ENCODE peak calls at places on chromosomes 5 and 9, in four cellular contexts. G, A, J and K are unnamed samples.
A peak's percentile ranks its signal among the peaks of the same experiment; 100 is the strongest.

GRCh38 chr9:13163946-13164345 is 115.5 kb downstream of the MPDZ start:
- DNase-seq in G (no peak), A (no peak), J (no peak), K (no peak)

GRCh38 chr5:28500511-28500910 is 1462.1 kb upstream of the CDH9 start:
- DNase-seq in G (no peak), A (no peak), J (no peak), K (no peak)

GRCh38 chr9:85742630-85742928 is 825 bp upstream of the AGTPBP1 start:
- DNase-seq in G (no peak), A (no peak), J (no peak), K (no peak)

GRCh38 chr9:97985058-97985861 is 2.1 kb downstream of the ANP32B start:
- DNase-seq in G (no peak), A (peak; percentile 9), J (peak; percentile 18), K (no peak)

GRCh38 chr5:165525268-165525667 is 2019.8 kb downstream of the MAT2B start:
- DNase-seq in G (no peak), A (no peak), J (no peak), K (no peak)

GRCh38 chr5:54646285-54647101 is 128.9 kb downstream of the SNX18 start:
- DNase-seq in G (peak; percentile 56), A (no peak), J (peak; percentile 82), K (no peak)

GRCh38 chr5:125587631-125588030 is 835.6 kb upstream of the GRAMD2B start:
- DNase-seq in G (no peak), A (no peak), J (no peak), K (no peak)

GRCh38 chr5:52784741-52785140 is 3.0 kb upstream of the ITGA1 start:
- DNase-seq in G (no peak), A (no peak), J (no peak), K (no peak)

GRCh38 chr5:12237837-12238575 is 333.8 kb upstream of the CTNND2 start:
- DNase-seq in G (no peak), A (no peak), J (no peak), K (no peak)

GRCh38 chr9:74762950-74763349 is 124.8 kb downstream of the TRPM6 start:
- DNase-seq in G (no peak), A (no peak), J (no peak), K (no peak)
- TF ChIP-seq CTCF in G (no peak), A (no peak), J (no peak), K (peak; percentile 8)

DNA sequence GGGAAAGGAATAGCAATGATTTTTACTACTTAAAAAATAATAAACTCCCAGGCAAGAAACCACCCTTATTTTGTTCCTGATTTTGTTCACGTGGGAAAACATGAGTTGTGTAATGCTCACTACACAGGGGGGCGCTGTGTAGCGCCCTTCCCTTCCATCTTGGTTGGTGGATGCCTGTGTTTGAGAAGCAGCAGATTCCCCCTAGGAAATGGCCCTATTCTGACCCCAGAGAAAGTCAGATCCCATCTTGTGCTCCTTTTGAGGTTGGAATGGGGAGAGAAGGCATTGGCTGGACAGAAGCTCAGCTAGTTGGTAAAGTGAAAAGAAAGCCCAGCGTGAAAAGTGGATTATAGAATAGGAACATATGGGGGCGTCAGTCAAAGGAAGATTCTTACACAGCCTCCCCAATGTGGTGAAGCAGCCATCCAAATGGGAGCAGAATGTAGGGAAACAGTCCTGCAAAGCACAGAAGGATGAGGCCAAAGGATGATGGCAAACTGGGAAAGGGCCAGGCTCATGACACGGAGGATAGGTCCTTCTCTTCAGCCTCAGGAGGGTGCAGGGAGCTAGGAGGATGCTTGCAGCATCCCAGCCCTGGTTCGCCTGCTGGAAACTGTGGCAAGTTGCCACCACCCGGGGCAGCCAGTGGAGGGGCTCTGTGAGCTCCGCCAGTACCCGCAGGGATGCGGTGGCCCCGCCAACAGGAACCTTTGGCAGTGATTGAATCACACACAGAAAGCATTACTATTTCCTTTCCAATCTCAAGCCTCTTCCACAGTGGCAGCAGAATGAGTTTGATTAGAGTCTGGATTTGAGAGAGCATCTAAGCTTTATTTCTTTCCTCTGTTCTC is 314.2 kb upstream of the DAP start:
- DNase-seq in G (no peak), A (no peak), J (no peak), K (peak; percentile 35)
- TF ChIP-seq CTCF in G (no peak), A (peak; percentile 38), J (no peak), K (peak; percentile 55)

GRCh38 chr5:135034963-135035677 is 1.1 kb upstream of the PITX1 start:
- DNase-seq in G (no peak), A (no peak), J (no peak), K (no peak)

GRCh38 chr5:135033026-135033861 is 784 bp downstream of the PITX1 start:
- DNase-seq in G (no peak), A (no peak), J (no peak), K (no peak)

GRCh38 chr5:135033866-135034185 is 202 bp downstream of the PITX1 start:
- DNase-seq in G (no peak), A (no peak), J (no peak), K (no peak)

GRCh38 chr5:135035678-135036030 is 1.6 kb upstream of the PITX1 start:
- DNase-seq in G (no peak), A (no peak), J (no peak), K (no peak)

GRCh38 chr5:135034186-135034962 is at the start of gene PITX1:
- DNase-seq in G (no peak), A (no peak), J (no peak), K (no peak)
- TF ChIP-seq CTCF in G (no peak), A (no peak), J (no peak), K (no peak)

GRCh38 chr9:79116709-79117108 is 455.1 kb upstream of the TLE4 start:
- DNase-seq in G (no peak), A (no peak), J (no peak), K (no peak)

GRCh38 chr9:79111653-79112052 is 460.1 kb upstream of the TLE4 start:
- DNase-seq in G (no peak), A (no peak), J (no peak), K (no peak)

GRCh38 chr9:79120533-79121315 is 451.0 kb upstream of the TLE4 start:
- DNase-seq in G (no peak), A (no peak), J (no peak), K (no peak)

GRCh38 chr9:79115176-79115575 is 456.6 kb upstream of the TLE4 start:
- DNase-seq in G (no peak), A (no peak), J (no peak), K (no peak)

GRCh38 chr9:79116064-79116463 is 455.7 kb upstream of the TLE4 start:
- DNase-seq in G (no peak), A (no peak), J (no peak), K (no peak)
- TF ChIP-seq CTCF in G (no peak), A (no peak), J (no peak), K (no peak)

DNA sequence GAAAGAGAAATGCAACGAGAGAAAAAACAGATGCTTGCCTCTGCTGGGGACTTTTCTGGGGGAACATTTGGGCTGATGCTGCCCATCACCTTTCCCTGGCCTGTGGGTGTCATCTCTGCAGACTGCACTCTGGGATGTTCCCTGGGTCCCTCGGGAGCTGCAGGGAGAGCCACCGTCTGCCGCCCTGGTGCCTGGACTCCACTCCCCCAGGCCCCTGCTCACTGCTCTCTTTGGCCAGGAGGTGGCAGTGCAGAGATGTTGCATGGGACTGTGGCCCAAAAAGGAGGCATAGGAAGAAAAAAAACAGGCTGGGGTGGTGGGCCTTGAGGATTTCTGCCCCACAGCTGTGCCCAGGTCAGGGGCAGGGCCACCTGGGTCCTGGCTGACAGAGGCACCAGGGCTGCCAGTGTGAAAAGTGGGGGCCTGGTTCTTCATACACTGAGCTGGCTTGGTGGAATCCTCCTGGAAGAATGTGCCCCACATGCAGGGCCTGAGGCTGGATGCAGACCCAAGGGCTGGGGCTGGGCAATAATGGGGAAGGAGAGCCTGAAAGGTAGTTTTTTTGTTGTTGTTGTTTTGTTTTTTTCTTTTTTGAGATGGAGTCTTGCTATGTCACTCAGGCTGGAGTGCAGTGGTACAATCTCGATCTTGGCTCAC is 353.6 kb downstream of the SLIT3 start:
- DNase-seq in G (no peak), A (peak; percentile 74), J (peak; percentile 18), K (peak; percentile 76)
- TF ChIP-seq CTCF in G (peak; percentile 36), A (peak; percentile 79), J (peak; percentile 72), K (peak; percentile 72)

GRCh38 chr5:156409834-156410233 is 82.9 kb downstream of the SGCD start:
- DNase-seq in G (no peak), A (no peak), J (no peak), K (no peak)

GRCh38 chr5:156406023-156406422 is 79.1 kb downstream of the SGCD start:
- DNase-seq in G (no peak), A (no peak), J (no peak), K (no peak)

GRCh38 chr5:156411957-156412356 is 85.0 kb downstream of the SGCD start:
- DNase-seq in G (no peak), A (no peak), J (no peak), K (no peak)

GRCh38 chr5:156414381-156414780 is 87.4 kb downstream of the SGCD start:
- DNase-seq in G (no peak), A (no peak), J (no peak), K (no peak)

DNA sequence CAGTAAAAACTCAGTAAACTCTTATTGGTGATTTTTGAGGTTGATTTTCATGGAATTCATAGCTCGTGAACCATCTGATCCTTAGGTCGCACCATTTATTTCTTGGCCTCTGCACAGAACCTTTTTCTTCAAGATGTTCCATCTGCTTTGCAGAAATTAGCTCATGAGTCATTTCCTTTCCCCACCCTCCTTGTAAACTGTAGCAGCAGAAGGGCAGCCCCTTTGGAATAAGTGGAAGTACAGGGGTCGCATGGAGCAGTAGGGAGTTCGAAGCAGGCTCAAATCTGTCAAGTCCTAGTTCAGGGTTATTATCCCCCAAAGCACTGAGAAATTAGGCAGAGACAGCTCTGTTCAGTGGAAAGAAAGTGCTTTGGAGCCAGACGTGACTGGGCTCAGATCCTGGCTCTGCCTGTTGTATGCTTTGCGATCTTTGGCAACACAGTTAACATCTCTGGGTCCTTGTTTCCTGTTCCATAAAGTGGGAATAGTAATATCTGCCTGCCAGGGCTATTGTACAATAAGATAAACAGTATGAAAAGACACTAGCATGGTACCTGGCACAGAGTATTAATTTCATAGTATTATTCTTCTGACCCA is 84.3 kb downstream of the SGCD start:
- DNase-seq in G (no peak), A (no peak), J (no peak), K (no peak)
- TF ChIP-seq CTCF in G (no peak), A (no peak), J (no peak), K (no peak)